ENCODE peak calls at places on chromosomes 12 and 14, in four cellular contexts. One of them, this sample, is unnamed.

GRCh38 chr12:12882288-12882687 is 9.1 kb upstream of the GPRC5A start:
- DNase-seq in tibial artery: no peak
- DNase-seq in thoracic aorta: no peak
- DNase-seq in AG04450: no peak
- DNase-seq in this sample: no peak

GRCh38 chr14:94116701-94117100 is 6.2 kb downstream of the IFI27 start:
- DNase-seq in AG04450: no peak
- DNase-seq in thoracic aorta: no peak
- DNase-seq in tibial artery: no peak
- DNase-seq in this sample: no peak

GRCh38 chr14:100098171-100098570 is 32.9 kb downstream of the EVL start:
- DNase-seq in thoracic aorta: no peak
- DNase-seq in AG04450: no peak
- DNase-seq in tibial artery: no peak
- DNase-seq in this sample: no peak

GRCh38 chr12:69840727-69841126 is 15.7 kb downstream of the MYRFL start:
- DNase-seq in AG04450: no peak
- DNase-seq in tibial artery: no peak
- DNase-seq in thoracic aorta: no peak
- DNase-seq in this sample: no peak

GRCh38 chr12:74985986-74986319 is 223.7 kb downstream of the KCNC2 start:
- DNase-seq in AG04450: no peak
- DNase-seq in thoracic aorta: no peak
- DNase-seq in tibial artery: no peak
- DNase-seq in this sample: no peak

GRCh38 chr14:76762617-76763361 is 1.5 kb downstream of the VASH1 start:
- DNase-seq in thoracic aorta: no peak
- DNase-seq in tibial artery: peak; percentile 30
- DNase-seq in AG04450: no peak
- DNase-seq in this sample: no peak

GRCh38 chr12:65668981-65669695 is 155.1 kb upstream of the HMGA2 start:
- DNase-seq in AG04450: no peak
- DNase-seq in thoracic aorta: no peak
- DNase-seq in tibial artery: no peak
- DNase-seq in this sample: no peak

GRCh38 chr12:9221476-9221875 is 13.3 kb upstream of the PZP start:
- DNase-seq in tibial artery: no peak
- DNase-seq in AG04450: no peak
- DNase-seq in thoracic aorta: no peak
- DNase-seq in this sample: peak; percentile 79

GRCh38 chr14:61463664-61464063 is 142.3 kb downstream of the PRKCH start:
- DNase-seq in thoracic aorta: no peak
- DNase-seq in tibial artery: no peak
- DNase-seq in AG04450: no peak
- DNase-seq in this sample: no peak

GRCh38 chr14:71300474-71301359 is 393.5 kb downstream of the PCNX1 start:
- DNase-seq in AG04450: no peak
- DNase-seq in thoracic aorta: no peak
- DNase-seq in tibial artery: no peak
- DNase-seq in this sample: no peak

GRCh38 chr14:68144051-68144681 is 324.6 kb downstream of the RAD51B start:
- DNase-seq in tibial artery: peak; percentile 73
- DNase-seq in AG04450: no peak
- DNase-seq in thoracic aorta: no peak
- DNase-seq in this sample: peak; percentile 48

GRCh38 chr12:52130695-52131094 is 51.2 kb downstream of the SMIM41 start:
- DNase-seq in tibial artery: no peak
- DNase-seq in thoracic aorta: no peak
- DNase-seq in AG04450: no peak
- DNase-seq in this sample: no peak

GRCh38 chr14:93040443-93040842 is 75.3 kb downstream of the ITPK1 start:
- DNase-seq in AG04450: no peak
- DNase-seq in tibial artery: no peak
- DNase-seq in thoracic aorta: no peak
- DNase-seq in this sample: no peak

GRCh38 chr12:108238474-108238873 is 100.6 kb downstream of the CMKLR1 start:
- DNase-seq in AG04450: no peak
- DNase-seq in tibial artery: no peak
- DNase-seq in thoracic aorta: no peak
- DNase-seq in this sample: no peak

GRCh38 chr14:71988954-71989353 is 56.7 kb downstream of the RGS6 start:
- DNase-seq in thoracic aorta: no peak
- DNase-seq in tibial artery: no peak
- DNase-seq in AG04450: no peak
- DNase-seq in this sample: no peak

GRCh38 chr14:101475468-101476257 is 85.6 kb upstream of the DIO3 start:
- DNase-seq in tibial artery: peak; percentile 41
- DNase-seq in AG04450: peak; percentile 15
- DNase-seq in thoracic aorta: no peak
- DNase-seq in this sample: peak; percentile 31

GRCh38 chr14:69711471-69712216 is 55.3 kb upstream of the SRSF5 start:
- DNase-seq in AG04450: no peak
- DNase-seq in thoracic aorta: no peak
- DNase-seq in tibial artery: peak; percentile 41
- DNase-seq in this sample: no peak

GRCh38 chr12:18224745-18225144 is 36.6 kb upstream of the PIK3C2G start:
- DNase-seq in thoracic aorta: no peak
- DNase-seq in AG04450: no peak
- DNase-seq in tibial artery: no peak
- DNase-seq in this sample: peak; percentile 34

GRCh38 chr14:25090281-25090680 is 40.3 kb upstream of the STXBP6 start:
- DNase-seq in thoracic aorta: no peak
- DNase-seq in tibial artery: no peak
- DNase-seq in AG04450: no peak
- DNase-seq in this sample: no peak

GRCh38 chr14:26841361-26841760 is 243.5 kb upstream of the NOVA1 start:
- DNase-seq in thoracic aorta: no peak
- DNase-seq in tibial artery: no peak
- DNase-seq in AG04450: no peak
- DNase-seq in this sample: no peak
- H3K27ac ChIP-seq in thoracic aorta: no peak overlapping the region
- H3K27ac ChIP-seq in tibial artery: peak overlapping the region; percentile 25
- H3K27ac ChIP-seq in AG04450: no peak overlapping the region
- H3K27ac ChIP-seq in this sample: no peak overlapping the region

DNA sequence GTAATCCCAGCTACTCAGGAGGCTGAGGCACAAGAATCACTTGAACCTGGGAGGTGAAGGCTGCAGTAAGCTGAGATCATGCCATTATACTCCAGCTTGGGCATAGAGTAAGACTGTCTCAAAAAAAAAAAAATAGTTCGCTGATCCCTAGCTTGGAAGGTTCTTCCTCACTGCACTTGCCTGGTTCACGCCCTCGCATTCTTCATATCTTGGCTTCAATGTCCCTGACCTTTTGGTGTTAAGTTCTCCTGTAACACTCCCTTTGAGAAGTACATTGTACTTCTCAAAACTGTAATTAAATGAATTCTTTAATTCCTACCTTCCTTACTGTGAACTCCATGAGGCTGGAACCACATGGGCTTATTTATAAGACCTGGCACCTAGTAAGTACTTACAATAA is 16.5 kb upstream of the TPCN1 start:
- DNase-seq in thoracic aorta: no peak
- DNase-seq in AG04450: no peak
- DNase-seq in tibial artery: no peak
- DNase-seq in this sample: no peak
- H3K27ac ChIP-seq in thoracic aorta: no peak overlapping the region
- H3K27ac ChIP-seq in AG04450: no peak overlapping the region
- H3K27ac ChIP-seq in tibial artery: no peak overlapping the region
- H3K27ac ChIP-seq in this sample: no peak overlapping the region

GRCh38 chr12:49975370-49975761 is 2.6 kb downstream of the AQP6 start:
- DNase-seq in AG04450: no peak
- DNase-seq in tibial artery: no peak
- DNase-seq in thoracic aorta: no peak
- DNase-seq in this sample: no peak
- H3K27ac ChIP-seq in AG04450: no peak overlapping the region
- H3K27ac ChIP-seq in tibial artery: no peak overlapping the region
- H3K27ac ChIP-seq in thoracic aorta: no peak overlapping the region
- H3K27ac ChIP-seq in this sample: no peak overlapping the region

GRCh38 chr12:110780448-110780847 is 37.8 kb upstream of the PPP1CC start:
- DNase-seq in tibial artery: no peak
- DNase-seq in thoracic aorta: no peak
- DNase-seq in AG04450: no peak
- DNase-seq in this sample: no peak
- H3K27ac ChIP-seq in tibial artery: no peak overlapping the region
- H3K27ac ChIP-seq in thoracic aorta: no peak overlapping the region
- H3K27ac ChIP-seq in AG04450: no peak overlapping the region
- H3K27ac ChIP-seq in this sample: no peak overlapping the region

This sample was measured in mammary epithelial cell.